ENCODE peak calls at places on chromosomes 13 and 19, in five cellular contexts. M, E, Z, T and V are unnamed samples.

GRCh38 chr13:26327905-26328304 is 74.0 kb downstream of the CDK8 start:
- DNase-seq in M (no peak), E (no peak), T (no peak), Z (no peak), V (no peak)

GRCh38 chr19:16224266-16225045 is 26.7 kb downstream of the AP1M1 start:
- DNase-seq in Z (no peak), E (no peak), M (no peak), T (no peak), V (no peak)

GRCh38 chr13:74062933-74063332 is 71.3 kb downstream of the KLF12 start:
- DNase-seq in Z (peak; percentile 79), E (peak; percentile 74), M (peak; percentile 23), T (no peak), V (no peak)

GRCh38 chr19:33826521-33826920 is 29.9 kb downstream of the KCTD15 start:
- DNase-seq in E (no peak), M (no peak), T (no peak), Z (no peak), V (no peak)

GRCh38 chr19:9498183-9498902 is at the start of gene ZNF560:
- DNase-seq in M (peak; percentile 81), T (no peak), E (peak; percentile 12), Z (peak; percentile 3), V (no peak)

GRCh38 chr19:35717665-35718344 is at the start of gene KMT2B:
- DNase-seq in M (no peak), Z (no peak), E (no peak), T (no peak), V (no peak)

GRCh38 chr19:35753634-35754364 is 3.0 kb downstream of the HSPB6 start:
- DNase-seq in T (no peak), M (peak; percentile 34), Z (peak; percentile 41), E (no peak), V (no peak)

GRCh38 chr19:1355258-1355973 is 28.3 kb upstream of the NDUFS7 start:
- DNase-seq in E (no peak), Z (no peak), M (peak; percentile 38), T (no peak), V (no peak)

GRCh38 chr19:20051841-20052768 is 12.8 kb upstream of the ZNF682 start:
- DNase-seq in M (peak; percentile 98), T (peak; percentile 85), E (peak; percentile 96), Z (peak; percentile 97), V (peak; percentile 99)

GRCh38 chr13:31962661-31963345 is 68.8 kb upstream of the FRY start:
- DNase-seq in M (peak; percentile 18), Z (no peak), T (no peak), E (peak; percentile 50), V (no peak)

GRCh38 chr19:49929611-49930482 is 543 bp upstream of the NUP62 start:
- DNase-seq in Z (peak; percentile 98), E (peak; percentile 97), M (peak; percentile 97), T (peak; percentile 72), V (peak; percentile 94)

GRCh38 chr13:46698910-46699460 is 98.0 kb downstream of the ESD start:
- DNase-seq in E (peak; percentile 69), Z (peak; percentile 64), M (peak; percentile 24), T (no peak), V (no peak)

GRCh38 chr19:33224694-33225457 is 774 bp downstream of the SLC7A10 start:
- DNase-seq in T (no peak), E (no peak), M (no peak), Z (no peak), V (no peak)

GRCh38 chr13:70188567-70188966 is 80.3 kb upstream of the KLHL1 start:
- DNase-seq in M (no peak), Z (no peak), T (no peak), E (no peak), V (no peak)

GRCh38 chr13:51518847-51519246 is 65.4 kb upstream of the WDFY2 start:
- DNase-seq in T (no peak), E (peak; percentile 40), Z (no peak), M (peak; percentile 71), V (no peak)

GRCh38 chr13:49235856-49236431 is 11.8 kb upstream of the CDADC1 start:
- DNase-seq in T (no peak), M (no peak), Z (no peak), E (no peak), V (no peak)

GRCh38 chr19:1520203-1520780 is 3.6 kb upstream of the PLK5 start:
- DNase-seq in T (no peak), E (no peak), Z (no peak), M (no peak), V (no peak)

GRCh38 chr19:13097331-13098258 is 5.1 kb downstream of the LYL1 start:
- DNase-seq in E (no peak), M (no peak), T (no peak), Z (no peak), V (no peak)

GRCh38 chr13:109346060-109346459 is 440.3 kb downstream of the IRS2 start:
- DNase-seq in T (no peak), M (no peak), Z (no peak), E (no peak), V (no peak)

GRCh38 chr13:53250272-53250875 is 221.8 kb downstream of the OLFM4 start:
- DNase-seq in M (peak; percentile 57), E (peak; percentile 72), T (peak; percentile 34), Z (peak; percentile 81), V (peak; percentile 56)

GRCh38 chr19:53892981-53893325 is 11.0 kb downstream of the PRKCG start:
- DNase-seq in M (no peak), Z (no peak), E (no peak), T (no peak), V (no peak)
- H3K4me3 ChIP-seq in M (no peak overlapping the region), Z (no peak overlapping the region), E (no peak overlapping the region), T (no peak overlapping the region), V (no peak overlapping the region)

GRCh38 chr19:10514211-10515145 is 2.8 kb downstream of the S1PR5 start:
- DNase-seq in E (no peak), M (no peak), Z (no peak), T (no peak), V (no peak)
- TF ChIP-seq CTCF in E (no peak), M (no peak), Z (no peak), T (no peak), V (no peak)

GRCh38 chr19:42132030-42132628 is at the start of gene POU2F2:
- DNase-seq in T (no peak), E (no peak), Z (no peak), M (peak; percentile 59), V (no peak)
- H3K4me3 ChIP-seq in T (peak within 1 kb of the TSS; percentile 62), E (peak within 1 kb of the TSS; percentile 30), Z (peak within 1 kb of the TSS; percentile 48), M (peak within 1 kb of the TSS; percentile 57), V (no peak within 1 kb of the TSS)

GRCh38 chr13:85969331-85969730 is 170.1 kb upstream of the SLITRK6 start:
- DNase-seq in T (no peak), M (no peak), E (no peak), Z (no peak), V (no peak)

GRCh38 chr13:85974604-85975366 is 175.6 kb upstream of the SLITRK6 start:
- DNase-seq in M (no peak), Z (no peak), E (no peak), T (no peak), V (no peak)

GRCh38 chr13:85970727-85971126 is 171.5 kb upstream of the SLITRK6 start:
- DNase-seq in T (no peak), E (no peak), M (no peak), Z (peak; percentile 4), V (no peak)
- TF ChIP-seq CTCF in T (no peak), E (peak; percentile 11), M (no peak), Z (no peak), V (peak; percentile 14)

GRCh38 chr19:17351815-17352435 is 14.6 kb downstream of the GTPBP3 start:
- DNase-seq in Z (no peak), T (no peak), M (no peak), E (no peak), V (no peak)
- H3K4me3 ChIP-seq in Z (no peak overlapping the region), T (no peak overlapping the region), M (no peak overlapping the region), E (no peak overlapping the region), V (no peak overlapping the region)